ENCODE peak calls at places on chromosomes 5 and 9, in eight cellular contexts. M is heart right ventricle, Z is WTC11, E is A549, K is cardiac fibroblast, Q is tibial artery, G is GM10248, Y is adrenal gland. C is an unnamed sample.

GRCh38 chr5:125510651-125511050 is 764.2 kb upstream of the ZNF608 start:
- DNase-seq in M (no peak), Z (no peak), E (no peak), K (peak), Q (no peak), G (no peak), Y (no peak), C (no peak)

GRCh38 chr5:56360816-56361215 is 127.7 kb upstream of the ANKRD55 start:
- DNase-seq in M (no peak), Z (no peak), E (no peak), K (no peak), Q (no peak), G (no peak), Y (no peak), C (no peak)

GRCh38 chr5:136141561-136141960 is 8.9 kb downstream of the SMAD5 start:
- DNase-seq in M (no peak), Z (no peak), E (no peak), K (no peak), Q (no peak), G (no peak), Y (no peak), C (no peak)

GRCh38 chr5:55816342-55816741 is 34.8 kb upstream of the IL31RA start:
- DNase-seq in M (no peak), Z (no peak), E (peak), K (peak), Q (no peak), G (no peak), Y (no peak), C (no peak)

GRCh38 chr5:178223828-178224335 is 8.7 kb downstream of the PHYKPL start:
- DNase-seq in M (no peak), Z (peak), E (no peak), K (no peak), Q (no peak), G (no peak), Y (no peak), C (no peak)

GRCh38 chr5:108747111-108748009 is at the start of gene FER:
- DNase-seq in M (no peak), Z (no peak), E (peak), K (peak), Q (no peak), G (peak), Y (peak), C (peak)

GRCh38 chr9:126057036-126057435 is 269.6 kb upstream of the MVB12B start:
- DNase-seq in M (no peak), Z (no peak), E (no peak), K (no peak), Q (no peak), G (no peak), Y (no peak), C (no peak)

GRCh38 chr5:180069589-180070247 is 1.8 kb downstream of the RNF130 start:
- DNase-seq in M (no peak), Z (no peak), E (no peak), K (no peak), Q (no peak), G (no peak), Y (peak), C (no peak)

GRCh38 chr9:120937127-120937526 is 10.5 kb upstream of the TRAF1 start:
- DNase-seq in M (no peak), Z (no peak), E (no peak), K (peak), Q (peak), G (no peak), Y (no peak), C (no peak)

GRCh38 chr9:1612886-1613285 is 402.3 kb upstream of the SMARCA2 start:
- DNase-seq in M (no peak), Z (no peak), E (no peak), K (no peak), Q (no peak), G (no peak), Y (no peak), C (no peak)

GRCh38 chr5:23269981-23270380 is 237.4 kb upstream of the PRDM9 start:
- DNase-seq in M (no peak), Z (no peak), E (peak), K (no peak), Q (no peak), G (no peak), Y (no peak), C (no peak)

GRCh38 chr9:20043035-20043434 is 254.2 kb upstream of the SLC24A2 start:
- DNase-seq in M (no peak), Z (no peak), E (no peak), K (no peak), Q (no peak), G (no peak), Y (no peak), C (peak)

GRCh38 chr5:61200582-61201155 is 38.4 kb upstream of the SMIM15 start:
- DNase-seq in M (no peak), Z (no peak), E (no peak), K (peak), Q (no peak), G (no peak), Y (no peak), C (peak)

GRCh38 chr5:157457391-157457790 is 2.6 kb upstream of the NIPAL4 start:
- DNase-seq in M (no peak), Z (no peak), E (no peak), K (no peak), Q (no peak), G (no peak), Y (no peak), C (no peak)

GRCh38 chr9:70601000-70601929 is 186.8 kb upstream of the KLF9 start:
- DNase-seq in M (peak), Z (no peak), E (no peak), K (peak), Q (peak), G (no peak), Y (peak), C (no peak)

GRCh38 chr9:6048039-6048438 is 32.6 kb upstream of the RANBP6 start:
- DNase-seq in M (no peak), Z (no peak), E (no peak), K (no peak), Q (no peak), G (no peak), Y (no peak), C (no peak)

GRCh38 chr9:128067622-128067897 is 440 bp upstream of the NAIF1 start:
- DNase-seq in M (no peak), Z (no peak), E (no peak), K (no peak), Q (no peak), G (no peak), Y (no peak), C (no peak)

GRCh38 chr9:6355728-6356127 is 27.6 kb downstream of the TPD52L3 start:
- DNase-seq in M (no peak), Z (no peak), E (no peak), K (peak), Q (no peak), G (peak), Y (no peak), C (no peak)

GRCh38 chr9:110880123-110880522 is 158.1 kb downstream of the LPAR1 start:
- DNase-seq in M (no peak), Z (no peak), E (no peak), K (peak), Q (no peak), G (no peak), Y (no peak), C (no peak)

GRCh38 chr9:79196606-79197005 is 375.2 kb upstream of the TLE4 start:
- DNase-seq in M (no peak), Z (no peak), E (no peak), K (peak), Q (no peak), G (no peak), Y (no peak), C (no peak)

GRCh38 chr9:137388589-137389427 is 34.2 kb downstream of the EXD3 start:
- DNase-seq in M (no peak), Z (no peak), E (no peak), K (no peak), Q (peak), G (no peak), Y (no peak), C (no peak)

GRCh38 chr5:6759401-6759800 is 46.2 kb downstream of the TENT4A start:
- DNase-seq in M (no peak), Z (no peak), E (peak), K (no peak), Q (no peak), G (no peak), Y (no peak), C (no peak)

GRCh38 chr9:92639124-92639523 is 30.8 kb downstream of the IPPK start:
- DNase-seq in M (no peak), Z (no peak), E (no peak), K (no peak), Q (no peak), G (no peak), Y (no peak), C (no peak)

GRCh38 chr5:171592076-171592475 is 172.6 kb downstream of the FGF18 start:
- DNase-seq in M (no peak), Z (no peak), E (no peak), K (no peak), Q (no peak), G (no peak), Y (no peak), C (no peak)

GRCh38 chr5:141883184-141883947 is 5.2 kb upstream of the PCDH1 start:
- DNase-seq in M (peak), Z (peak), E (peak), K (peak), Q (peak), G (no peak), Y (peak), C (peak)

GRCh38 chr9:108272350-108272899 is 583.4 kb downstream of the ACTL7B start:
- DNase-seq in M (peak), Z (peak), E (peak), K (peak), Q (no peak), G (peak), Y (peak), C (peak)

GRCh38 chr9:120857481-120857880 is 14.8 kb upstream of the PSMD5 start:
- DNase-seq in M (peak), Z (no peak), E (no peak), K (no peak), Q (no peak), G (no peak), Y (peak), C (no peak)

GRCh38 chr5:137560414-137560813 is 61.3 kb upstream of the SPOCK1 start:
- DNase-seq in M (no peak), Z (no peak), E (no peak), K (no peak), Q (no peak), G (no peak), Y (no peak), C (no peak)

GRCh38 chr9:94802795-94803194 is 76.3 kb downstream of the AOPEP start:
- DNase-seq in M (no peak), Z (no peak), E (no peak), K (no peak), Q (no peak), G (peak), Y (no peak), C (peak)

GRCh38 chr9:88313364-88314220 is 74.7 kb upstream of the SPIN1 start:
- DNase-seq in M (no peak), Z (peak), E (no peak), K (no peak), Q (no peak), G (no peak), Y (no peak), C (peak)

GRCh38 chr9:6845128-6845826 is 87.5 kb downstream of the KDM4C start:
- DNase-seq in M (no peak), Z (no peak), E (no peak), K (no peak), Q (no peak), G (no peak), Y (no peak), C (no peak)

GRCh38 chr5:178895615-178896571 is at the start of gene ZFP2:
- DNase-seq in M (peak), Z (peak), E (peak), K (peak), Q (peak), G (peak), Y (peak), C (peak)

GRCh38 chr9:119164716-119165115 is 204.5 kb downstream of the BRINP1 start:
- DNase-seq in M (no peak), Z (no peak), E (no peak), K (no peak), Q (no peak), G (no peak), Y (no peak), C (no peak)

GRCh38 chr9:4734150-4734549 is 6.9 kb downstream of the AK3 start:
- DNase-seq in M (no peak), Z (no peak), E (no peak), K (no peak), Q (no peak), G (no peak), Y (no peak), C (no peak)

GRCh38 chr5:143207058-143207457 is 196.4 kb downstream of the NR3C1 start:
- DNase-seq in M (no peak), Z (no peak), E (no peak), K (no peak), Q (no peak), G (no peak), Y (no peak), C (no peak)

GRCh38 chr5:112366987-112367386 is 52.1 kb downstream of the EPB41L4A start:
- DNase-seq in M (no peak), Z (peak), E (peak), K (no peak), Q (no peak), G (peak), Y (no peak), C (no peak)
- TF ChIP-seq CTCF in M (peak), Z (no peak), E (no peak), K (peak), Q (no peak), G (peak), Y (no peak), C (no peak)

DNA sequence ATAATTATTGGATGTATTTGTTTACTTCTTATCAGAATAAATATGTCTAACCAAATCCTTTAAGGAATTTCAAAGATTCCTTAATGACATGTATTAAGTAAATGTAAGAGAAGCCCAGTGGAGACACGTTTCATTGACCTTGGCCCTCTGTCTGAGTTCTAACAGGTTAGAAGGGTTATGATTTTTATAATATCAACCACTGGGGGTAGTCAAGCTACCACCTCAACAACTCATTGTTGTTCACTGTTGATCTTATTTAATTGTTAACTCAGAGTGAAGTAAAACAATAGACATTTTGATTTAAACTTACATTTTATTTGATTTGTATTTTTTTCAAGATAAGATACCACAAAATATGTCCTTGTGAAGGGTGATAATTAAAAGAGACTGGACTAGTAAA is 499.2 kb upstream of the COX7C start:
- DNase-seq in M (no peak), Z (no peak), E (peak), K (no peak), Q (no peak), G (no peak), Y (no peak), C (no peak)
- TF ChIP-seq CTCF in M (peak), Z (no peak), E (no peak), K (no peak), Q (no peak), G (no peak), Y (no peak), C (no peak)

GRCh38 chr5:172952034-172952511 is 7.2 kb upstream of the RPL26L1 start:
- DNase-seq in M (no peak), Z (no peak), E (peak), K (peak), Q (no peak), G (no peak), Y (no peak), C (no peak)

GRCh38 chr5:172949426-172949825 is 9.8 kb upstream of the RPL26L1 start:
- DNase-seq in M (no peak), Z (no peak), E (no peak), K (no peak), Q (no peak), G (no peak), Y (no peak), C (no peak)

GRCh38 chr5:172950176-172950965 is 8.9 kb upstream of the RPL26L1 start:
- DNase-seq in M (no peak), Z (no peak), E (no peak), K (no peak), Q (no peak), G (no peak), Y (no peak), C (no peak)

GRCh38 chr5:172953776-172954189 is 5.4 kb upstream of the RPL26L1 start:
- DNase-seq in M (no peak), Z (no peak), E (peak), K (peak), Q (no peak), G (no peak), Y (no peak), C (no peak)

GRCh38 chr5:172951381-172952033 is 7.7 kb upstream of the RPL26L1 start:
- DNase-seq in M (no peak), Z (no peak), E (no peak), K (no peak), Q (no peak), G (no peak), Y (no peak), C (no peak)
- TF ChIP-seq CTCF in M (no peak), Z (no peak), E (no peak), K (no peak), Q (no peak), G (no peak), Y (no peak), C (no peak)

GRCh38 chr5:153959134-153959957 is 79.4 kb downstream of the FAM114A2 start:
- DNase-seq in M (no peak), Z (peak), E (peak), K (peak), Q (no peak), G (no peak), Y (no peak), C (no peak)
- TF ChIP-seq CTCF in M (no peak), Z (no peak), E (no peak), K (no peak), Q (no peak), G (no peak), Y (no peak), C (no peak)

GRCh38 chr9:63859475-63860215 is 1425.4 kb downstream of the FOXD4L5 start:
- DNase-seq in M (peak), Z (no peak), E (peak), K (peak), Q (peak), G (peak), Y (peak), C (no peak)
- TF ChIP-seq CTCF in M (no peak), Z (no peak), E (no peak), K (no peak), Q (no peak), G (no peak), Y (no peak), C (no peak)

GRCh38 chr5:66222455-66222854 is 78.4 kb downstream of the SREK1 start:
- DNase-seq in M (no peak), Z (no peak), E (no peak), K (no peak), Q (no peak), G (no peak), Y (no peak), C (peak)

GRCh38 chr5:66224773-66225553 is 80.9 kb downstream of the SREK1 start:
- DNase-seq in M (no peak), Z (no peak), E (no peak), K (no peak), Q (no peak), G (no peak), Y (no peak), C (no peak)

GRCh38 chr5:66224273-66224672 is 80.2 kb downstream of the SREK1 start:
- DNase-seq in M (no peak), Z (no peak), E (no peak), K (no peak), Q (no peak), G (no peak), Y (no peak), C (no peak)

DNA sequence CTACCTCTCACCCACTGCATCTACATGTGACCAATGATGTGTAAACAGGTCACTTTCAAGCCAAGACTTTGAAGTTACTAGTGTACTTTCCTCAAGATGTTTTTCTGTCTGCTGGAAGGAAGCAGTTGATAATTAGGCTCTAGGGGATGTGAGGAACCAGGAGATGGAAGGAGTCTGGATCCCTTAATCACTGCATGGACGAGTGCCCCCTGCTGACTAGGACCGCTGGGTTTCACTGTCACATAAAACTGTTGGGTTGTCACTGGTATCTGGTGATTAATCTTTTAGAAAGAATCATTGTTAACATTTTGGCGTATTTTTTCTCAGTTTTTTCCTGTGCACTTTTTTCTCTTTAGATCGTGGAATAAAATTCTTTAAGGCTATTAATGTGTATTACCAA is 79.5 kb downstream of the SREK1 start:
- DNase-seq in M (no peak), Z (peak), E (peak), K (peak), Q (no peak), G (no peak), Y (no peak), C (peak)
- TF ChIP-seq CTCF in M (peak), Z (no peak), E (peak), K (peak), Q (no peak), G (peak), Y (no peak), C (no peak)

C was measured in activated CD8-positive, alpha-beta T cell treated with anti-CD3 and anti-CD28 coated beads for 36 hours.